ENCODE peak calls at places on chromosomes 7 and 10, in eight cellular contexts. J, U, E, D, Z, Q, I and B are unnamed samples.
A peak's percentile ranks its signal among the peaks of the same experiment; 100 is the strongest.

GRCh38 chr7:30997316-30997715 is 33.6 kb downstream of the GHRHR start:
- DNase-seq in J (no peak), U (no peak), E (no peak), D (no peak), Z (no peak), Q (no peak), I (no peak), B (no peak)

GRCh38 chr7:17274551-17275245 is 23.8 kb upstream of the AHR start:
- DNase-seq in J (no peak), U (no peak), E (no peak), D (no peak), Z (peak; percentile 59), Q (no peak), I (no peak), B (peak; percentile 45)

GRCh38 chr10:125396651-125397050 is 236.3 kb upstream of the CTBP2 start:
- DNase-seq in J (no peak), U (no peak), E (no peak), D (no peak), Z (no peak), Q (no peak), I (no peak), B (no peak)

GRCh38 chr10:31618541-31619291 is 299.7 kb downstream of the ZEB1 start:
- DNase-seq in J (no peak), U (no peak), E (no peak), D (no peak), Z (peak; percentile 78), Q (no peak), I (no peak), B (no peak)

GRCh38 chr10:86958109-86958830 is at the start of gene SNCG:
- DNase-seq in J (no peak), U (no peak), E (no peak), D (no peak), Z (peak; percentile 55), Q (no peak), I (no peak), B (no peak)

GRCh38 chr10:14540611-14541010 is 209.9 kb upstream of the FRMD4A start:
- DNase-seq in J (no peak), U (no peak), E (no peak), D (no peak), Z (no peak), Q (no peak), I (no peak), B (no peak)

GRCh38 chr10:24393206-24393605 is 184.3 kb downstream of the KIAA1217 start:
- DNase-seq in J (no peak), U (no peak), E (no peak), D (no peak), Z (peak; percentile 35), Q (no peak), I (peak; percentile 48), B (no peak)

GRCh38 chr7:76220185-76221057 is 18.7 kb downstream of the SRRM3 start:
- DNase-seq in J (peak; percentile 24), U (no peak), E (no peak), D (no peak), Z (peak; percentile 79), Q (no peak), I (peak; percentile 28), B (no peak)

GRCh38 chr7:87759511-87759910 is 116.6 kb downstream of the SLC25A40 start:
- DNase-seq in J (no peak), U (no peak), E (no peak), D (no peak), Z (no peak), Q (no peak), I (no peak), B (no peak)

GRCh38 chr7:74725840-74726239 is 48.0 kb upstream of the NCF1 start:
- DNase-seq in J (no peak), U (no peak), E (no peak), D (no peak), Z (no peak), Q (no peak), I (no peak), B (no peak)

GRCh38 chr10:66714741-66715140 is 211.1 kb upstream of the LRRTM3 start:
- DNase-seq in J (no peak), U (no peak), E (no peak), D (no peak), Z (no peak), Q (no peak), I (no peak), B (no peak)

GRCh38 chr7:44172803-44173424 is 16.3 kb downstream of the GCK start:
- DNase-seq in J (no peak), U (no peak), E (no peak), D (no peak), Z (no peak), Q (no peak), I (no peak), B (no peak)

GRCh38 chr10:94097656-94098055 is 103.9 kb downstream of the PLCE1 start:
- DNase-seq in J (no peak), U (no peak), E (no peak), D (no peak), Z (no peak), Q (no peak), I (no peak), B (no peak)

GRCh38 chr10:3151889-3152565 is 20.6 kb downstream of the PITRM1 start:
- DNase-seq in J (no peak), U (no peak), E (no peak), D (no peak), Z (no peak), Q (no peak), I (no peak), B (no peak)

GRCh38 chr10:119489572-119490326 is 52.8 kb downstream of the RGS10 start:
- DNase-seq in J (peak; percentile 74), U (no peak), E (peak; percentile 73), D (peak; percentile 71), Z (peak; percentile 48), Q (peak; percentile 74), I (peak; percentile 53), B (peak; percentile 75)

GRCh38 chr10:132186488-132187413 is at the start of gene DPYSL4:
- DNase-seq in J (no peak), U (no peak), E (peak; percentile 21), D (peak; percentile 36), Z (peak; percentile 16), Q (peak; percentile 57), I (peak; percentile 44), B (no peak)

GRCh38 chr7:92608380-92609322 is 18.5 kb upstream of the FAM133B start:
- DNase-seq in J (peak; percentile 37), U (peak; percentile 71), E (no peak), D (no peak), Z (no peak), Q (no peak), I (peak; percentile 73), B (no peak)

GRCh38 chr10:132535065-132535651 is 2.4 kb upstream of the INPP5A start:
- DNase-seq in J (no peak), U (peak; percentile 48), E (no peak), D (no peak), Z (no peak), Q (no peak), I (no peak), B (no peak)

DNA sequence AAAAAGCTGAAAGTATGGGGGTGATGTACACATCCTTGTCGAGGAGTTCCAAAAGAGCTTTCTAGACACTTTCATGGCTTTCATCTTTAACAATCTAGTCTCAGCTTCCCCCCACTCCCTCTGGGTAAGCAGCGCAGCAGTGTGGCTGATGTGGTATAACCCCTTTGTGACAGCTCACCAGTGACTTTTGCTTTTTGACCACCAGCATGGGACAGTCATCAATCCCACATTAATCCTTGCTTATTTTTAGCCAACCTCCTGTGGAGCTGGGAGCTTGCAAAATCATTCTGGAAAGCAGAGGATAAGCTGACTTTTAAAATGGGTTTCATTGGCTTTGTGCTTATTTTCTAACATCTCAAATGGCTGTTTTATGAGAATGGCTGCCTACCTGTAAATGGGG is 272.7 kb downstream of the HDAC9 start:
- DNase-seq in J (no peak), U (no peak), E (no peak), D (no peak), Z (no peak), Q (no peak), I (no peak), B (no peak)
- H3K4me3 ChIP-seq in J (no peak overlapping the region), U (no peak overlapping the region), E (no peak overlapping the region), D (no peak overlapping the region), Z (no peak overlapping the region), Q (no peak overlapping the region), I (no peak overlapping the region), B (no peak overlapping the region)

GRCh38 chr10:90959826-90960225 is 38.9 kb upstream of the ANKRD1 start:
- DNase-seq in J (no peak), U (no peak), E (no peak), D (no peak), Z (no peak), Q (no peak), I (no peak), B (no peak)
- H3K4me3 ChIP-seq in J (no peak overlapping the region), U (no peak overlapping the region), E (no peak overlapping the region), D (no peak overlapping the region), Z (no peak overlapping the region), Q (no peak overlapping the region), I (no peak overlapping the region), B (no peak overlapping the region)

DNA sequence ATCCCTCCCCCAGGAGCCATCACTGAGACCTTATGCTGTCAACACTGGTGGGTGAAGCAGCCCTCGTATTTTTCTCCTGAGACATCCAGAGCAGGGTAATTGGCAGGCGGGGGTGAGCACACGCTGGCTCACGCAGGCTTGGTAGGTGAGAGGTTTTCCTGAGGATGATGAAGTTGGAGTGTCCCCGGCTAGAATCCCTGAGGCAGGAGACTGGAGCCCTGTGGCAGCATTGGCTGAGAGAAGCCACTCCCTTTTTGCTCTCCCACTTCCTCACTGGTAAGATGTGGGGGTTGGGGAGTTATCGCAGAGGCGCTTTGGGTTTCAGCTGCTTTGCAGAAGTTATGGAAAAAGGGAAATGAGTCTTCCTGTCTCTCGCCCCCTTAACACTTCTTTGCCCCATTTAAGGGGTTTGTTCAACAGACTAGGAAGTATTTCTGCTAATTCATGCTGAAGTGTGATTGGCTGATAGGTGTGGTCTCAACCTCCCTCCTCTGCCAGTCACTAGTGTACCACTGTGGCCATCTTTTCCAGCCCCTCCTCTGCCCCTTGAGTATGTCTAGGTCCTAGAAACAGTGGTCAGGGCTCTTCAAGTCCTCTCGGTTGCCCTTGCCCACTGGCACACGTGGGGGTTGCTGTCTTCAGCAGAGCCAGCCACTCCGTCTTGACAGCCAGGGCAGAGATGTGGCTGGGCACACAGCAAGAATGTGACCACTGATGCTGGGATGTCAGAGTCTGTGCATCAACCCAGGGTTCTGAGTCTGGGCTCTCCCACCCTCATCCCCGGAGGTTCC is 5.7 kb downstream of the ARPC1B start:
- DNase-seq in J (no peak), U (peak; percentile 67), E (peak; percentile 49), D (no peak), Z (peak; percentile 74), Q (peak; percentile 40), I (no peak), B (peak; percentile 59)
- H3K4me3 ChIP-seq in J (no peak overlapping the region), U (peak overlapping the region; percentile 40), E (peak overlapping the region; percentile 58), D (no peak overlapping the region), Z (peak overlapping the region; percentile 27), Q (peak overlapping the region; percentile 75), I (no peak overlapping the region), B (peak overlapping the region; percentile 48)

GRCh38 chr7:79282051-79282694 is 171.3 kb downstream of the MAGI2 start:
- DNase-seq in J (no peak), U (no peak), E (no peak), D (peak; percentile 45), Z (peak; percentile 84), Q (no peak), I (peak; percentile 49), B (peak; percentile 9)
- H3K4me3 ChIP-seq in J (no peak overlapping the region), U (no peak overlapping the region), E (no peak overlapping the region), D (no peak overlapping the region), Z (no peak overlapping the region), Q (no peak overlapping the region), I (no peak overlapping the region), B (no peak overlapping the region)